ENCODE peak calls at places on chromosome 6, in seven cellular contexts. One of them, this sample, is unnamed.

GRCh38 chr6:152748843-152749242 is 1.8 kb upstream of the VIP start:
- DNase-seq in kidney: no peak
- DNase-seq in fibroblast of pulmonary artery: peak
- DNase-seq in epithelial cell of esophagus: peak
- DNase-seq in dorsolateral prefrontal cortex: no peak
- DNase-seq in fibroblast of the aortic adventitia: peak
- DNase-seq in Panc1: peak
- DNase-seq in this sample: peak

GRCh38 chr6:16420715-16421461 is 182.5 kb downstream of the GMPR start:
- DNase-seq in kidney: no peak
- DNase-seq in fibroblast of pulmonary artery: peak
- DNase-seq in epithelial cell of esophagus: no peak
- DNase-seq in dorsolateral prefrontal cortex: no peak
- DNase-seq in fibroblast of the aortic adventitia: peak
- DNase-seq in Panc1: no peak
- DNase-seq in this sample: peak

GRCh38 chr6:99521557-99522286 is 6.5 kb upstream of the USP45 start:
- DNase-seq in kidney: no peak
- DNase-seq in fibroblast of pulmonary artery: peak
- DNase-seq in epithelial cell of esophagus: peak
- DNase-seq in dorsolateral prefrontal cortex: no peak
- DNase-seq in fibroblast of the aortic adventitia: peak
- DNase-seq in Panc1: no peak
- DNase-seq in this sample: peak

GRCh38 chr6:27617046-27617687 is 144.3 kb upstream of the ZNF184 start:
- DNase-seq in kidney: no peak
- DNase-seq in fibroblast of pulmonary artery: peak
- DNase-seq in epithelial cell of esophagus: peak
- DNase-seq in dorsolateral prefrontal cortex: no peak
- DNase-seq in fibroblast of the aortic adventitia: peak
- DNase-seq in Panc1: no peak
- DNase-seq in this sample: peak

GRCh38 chr6:123529843-123530242 is 106.9 kb downstream of the TRDN start:
- DNase-seq in kidney: no peak
- DNase-seq in fibroblast of pulmonary artery: no peak
- DNase-seq in epithelial cell of esophagus: peak
- DNase-seq in dorsolateral prefrontal cortex: no peak
- DNase-seq in fibroblast of the aortic adventitia: peak
- DNase-seq in Panc1: no peak
- DNase-seq in this sample: no peak

GRCh38 chr6:159819932-159820640 is 20.0 kb downstream of the PNLDC1 start:
- DNase-seq in kidney: no peak
- DNase-seq in fibroblast of pulmonary artery: no peak
- DNase-seq in epithelial cell of esophagus: no peak
- DNase-seq in dorsolateral prefrontal cortex: no peak
- DNase-seq in fibroblast of the aortic adventitia: no peak
- DNase-seq in Panc1: no peak
- DNase-seq in this sample: no peak

GRCh38 chr6:45703041-45703739 is 312.5 kb downstream of the CLIC5 start:
- DNase-seq in kidney: no peak
- DNase-seq in fibroblast of pulmonary artery: peak
- DNase-seq in epithelial cell of esophagus: peak
- DNase-seq in dorsolateral prefrontal cortex: no peak
- DNase-seq in fibroblast of the aortic adventitia: peak
- DNase-seq in Panc1: no peak
- DNase-seq in this sample: peak

GRCh38 chr6:16471222-16471784 is 232.9 kb downstream of the GMPR start:
- DNase-seq in kidney: no peak
- DNase-seq in fibroblast of pulmonary artery: no peak
- DNase-seq in epithelial cell of esophagus: no peak
- DNase-seq in dorsolateral prefrontal cortex: no peak
- DNase-seq in fibroblast of the aortic adventitia: peak
- DNase-seq in Panc1: no peak
- DNase-seq in this sample: no peak

GRCh38 chr6:169812257-169812644 is 60.8 kb downstream of the ERMARD start:
- DNase-seq in kidney: no peak
- DNase-seq in fibroblast of pulmonary artery: no peak
- DNase-seq in epithelial cell of esophagus: no peak
- DNase-seq in dorsolateral prefrontal cortex: no peak
- DNase-seq in fibroblast of the aortic adventitia: no peak
- DNase-seq in Panc1: no peak
- DNase-seq in this sample: no peak

GRCh38 chr6:71107935-71108420 is 151.1 kb upstream of the B3GAT2 start:
- DNase-seq in kidney: no peak
- DNase-seq in fibroblast of pulmonary artery: peak
- DNase-seq in epithelial cell of esophagus: peak
- DNase-seq in dorsolateral prefrontal cortex: no peak
- DNase-seq in fibroblast of the aortic adventitia: peak
- DNase-seq in Panc1: no peak
- DNase-seq in this sample: peak
- H3K4me3 ChIP-seq in kidney: peak
- H3K4me3 ChIP-seq in fibroblast of pulmonary artery: peak
- H3K4me3 ChIP-seq in epithelial cell of esophagus: no peak
- H3K4me3 ChIP-seq in dorsolateral prefrontal cortex: peak
- H3K4me3 ChIP-seq in fibroblast of the aortic adventitia: peak
- H3K4me3 ChIP-seq in Panc1: no peak
- H3K4me3 ChIP-seq in this sample: peak

GRCh38 chr6:81938014-81938761 is 185.7 kb upstream of the TENT5A start:
- DNase-seq in kidney: no peak
- DNase-seq in fibroblast of pulmonary artery: peak
- DNase-seq in epithelial cell of esophagus: peak
- DNase-seq in dorsolateral prefrontal cortex: no peak
- DNase-seq in fibroblast of the aortic adventitia: peak
- DNase-seq in Panc1: peak
- DNase-seq in this sample: peak

GRCh38 chr6:81938991-81939773 is 186.7 kb upstream of the TENT5A start:
- DNase-seq in kidney: no peak
- DNase-seq in fibroblast of pulmonary artery: peak
- DNase-seq in epithelial cell of esophagus: peak
- DNase-seq in dorsolateral prefrontal cortex: no peak
- DNase-seq in fibroblast of the aortic adventitia: peak
- DNase-seq in Panc1: no peak
- DNase-seq in this sample: peak

GRCh38 chr6:81937296-81937937 is 184.9 kb upstream of the TENT5A start:
- DNase-seq in kidney: no peak
- DNase-seq in fibroblast of pulmonary artery: no peak
- DNase-seq in epithelial cell of esophagus: peak
- DNase-seq in dorsolateral prefrontal cortex: no peak
- DNase-seq in fibroblast of the aortic adventitia: peak
- DNase-seq in Panc1: no peak
- DNase-seq in this sample: peak

GRCh38 chr6:81940451-81940850 is 188.0 kb upstream of the TENT5A start:
- DNase-seq in kidney: no peak
- DNase-seq in fibroblast of pulmonary artery: no peak
- DNase-seq in epithelial cell of esophagus: peak
- DNase-seq in dorsolateral prefrontal cortex: no peak
- DNase-seq in fibroblast of the aortic adventitia: no peak
- DNase-seq in Panc1: no peak
- DNase-seq in this sample: no peak

GRCh38 chr6:81939774-81940165 is 187.3 kb upstream of the TENT5A start:
- DNase-seq in kidney: no peak
- DNase-seq in fibroblast of pulmonary artery: no peak
- DNase-seq in epithelial cell of esophagus: peak
- DNase-seq in dorsolateral prefrontal cortex: no peak
- DNase-seq in fibroblast of the aortic adventitia: no peak
- DNase-seq in Panc1: no peak
- DNase-seq in this sample: no peak
- TF ChIP-seq CTCF in kidney: no peak
- TF ChIP-seq CTCF in fibroblast of pulmonary artery: no peak
- TF ChIP-seq CTCF in epithelial cell of esophagus: no peak
- TF ChIP-seq CTCF in dorsolateral prefrontal cortex: no peak
- TF ChIP-seq CTCF in fibroblast of the aortic adventitia: no peak
- TF ChIP-seq CTCF in Panc1: no peak
- TF ChIP-seq CTCF in this sample: no peak

DNA sequence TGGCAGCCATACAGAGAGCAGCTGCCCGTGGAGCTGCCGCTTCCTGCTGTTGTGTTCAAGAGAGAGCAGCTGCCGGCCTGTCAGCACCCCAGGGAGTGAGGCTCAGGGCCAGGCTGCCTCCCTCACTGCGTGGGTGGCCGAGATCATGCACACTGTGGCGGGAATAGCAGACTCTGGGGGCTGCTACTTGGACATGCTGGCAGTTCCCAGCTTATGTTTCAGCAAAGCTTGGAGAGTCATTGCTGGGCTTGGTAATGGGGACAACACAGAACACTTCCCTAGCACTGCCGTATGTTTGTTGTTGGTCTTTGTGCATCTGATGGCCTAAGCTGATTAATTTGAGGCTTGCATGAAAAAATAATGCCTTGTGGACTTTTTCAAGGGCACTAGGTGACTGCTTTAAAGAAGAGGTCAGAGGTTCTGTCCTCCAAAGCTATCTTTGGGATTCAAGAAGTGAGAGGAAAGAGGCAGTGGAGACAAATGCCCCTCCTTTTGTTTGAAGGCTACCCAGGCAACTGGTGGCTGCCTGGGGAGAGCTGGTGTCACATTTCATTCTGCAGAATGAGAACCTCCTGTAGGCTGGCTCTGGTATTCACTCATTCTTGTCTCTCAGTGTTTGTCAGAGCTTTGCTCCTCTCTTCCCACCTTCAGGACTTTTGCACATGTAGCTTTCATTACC is 18.8 kb downstream of the MRAP2 start:
- DNase-seq in kidney: peak
- DNase-seq in fibroblast of pulmonary artery: peak
- DNase-seq in epithelial cell of esophagus: peak
- DNase-seq in dorsolateral prefrontal cortex: peak
- DNase-seq in fibroblast of the aortic adventitia: peak
- DNase-seq in Panc1: no peak
- DNase-seq in this sample: peak
- H3K4me3 ChIP-seq in kidney: no peak
- H3K4me3 ChIP-seq in fibroblast of pulmonary artery: no peak
- H3K4me3 ChIP-seq in epithelial cell of esophagus: no peak
- H3K4me3 ChIP-seq in dorsolateral prefrontal cortex: peak
- H3K4me3 ChIP-seq in fibroblast of the aortic adventitia: no peak
- H3K4me3 ChIP-seq in Panc1: no peak
- H3K4me3 ChIP-seq in this sample: peak

GRCh38 chr6:1417718-1418117 is 28.3 kb downstream of the FOXF2 start:
- DNase-seq in kidney: no peak
- DNase-seq in fibroblast of pulmonary artery: no peak
- DNase-seq in epithelial cell of esophagus: no peak
- DNase-seq in dorsolateral prefrontal cortex: no peak
- DNase-seq in fibroblast of the aortic adventitia: no peak
- DNase-seq in Panc1: no peak
- DNase-seq in this sample: no peak

GRCh38 chr6:1416820-1417219 is 27.4 kb downstream of the FOXF2 start:
- DNase-seq in kidney: no peak
- DNase-seq in fibroblast of pulmonary artery: no peak
- DNase-seq in epithelial cell of esophagus: no peak
- DNase-seq in dorsolateral prefrontal cortex: no peak
- DNase-seq in fibroblast of the aortic adventitia: no peak
- DNase-seq in Panc1: no peak
- DNase-seq in this sample: no peak

GRCh38 chr6:1415416-1416063 is 26.2 kb downstream of the FOXF2 start:
- DNase-seq in kidney: no peak
- DNase-seq in fibroblast of pulmonary artery: no peak
- DNase-seq in epithelial cell of esophagus: no peak
- DNase-seq in dorsolateral prefrontal cortex: no peak
- DNase-seq in fibroblast of the aortic adventitia: no peak
- DNase-seq in Panc1: no peak
- DNase-seq in this sample: no peak

GRCh38 chr6:1418471-1419191 is 29.3 kb downstream of the FOXF2 start:
- DNase-seq in kidney: no peak
- DNase-seq in fibroblast of pulmonary artery: no peak
- DNase-seq in epithelial cell of esophagus: no peak
- DNase-seq in dorsolateral prefrontal cortex: no peak
- DNase-seq in fibroblast of the aortic adventitia: no peak
- DNase-seq in Panc1: no peak
- DNase-seq in this sample: peak

GRCh38 chr6:1416191-1416764 is 26.9 kb downstream of the FOXF2 start:
- DNase-seq in kidney: no peak
- DNase-seq in fibroblast of pulmonary artery: no peak
- DNase-seq in epithelial cell of esophagus: no peak
- DNase-seq in dorsolateral prefrontal cortex: no peak
- DNase-seq in fibroblast of the aortic adventitia: no peak
- DNase-seq in Panc1: no peak
- DNase-seq in this sample: no peak
- TF ChIP-seq CTCF in kidney: no peak
- TF ChIP-seq CTCF in fibroblast of pulmonary artery: no peak
- TF ChIP-seq CTCF in epithelial cell of esophagus: no peak
- TF ChIP-seq CTCF in dorsolateral prefrontal cortex: no peak
- TF ChIP-seq CTCF in fibroblast of the aortic adventitia: no peak
- TF ChIP-seq CTCF in Panc1: no peak
- TF ChIP-seq CTCF in this sample: no peak

GRCh38 chr6:164795091-164795490 is 514.3 kb downstream of the C6orf118 start:
- DNase-seq in kidney: no peak
- DNase-seq in fibroblast of pulmonary artery: no peak
- DNase-seq in epithelial cell of esophagus: no peak
- DNase-seq in dorsolateral prefrontal cortex: no peak
- DNase-seq in fibroblast of the aortic adventitia: no peak
- DNase-seq in Panc1: no peak
- DNase-seq in this sample: no peak
- H3K4me3 ChIP-seq in kidney: no peak
- H3K4me3 ChIP-seq in fibroblast of pulmonary artery: no peak
- H3K4me3 ChIP-seq in epithelial cell of esophagus: no peak
- H3K4me3 ChIP-seq in dorsolateral prefrontal cortex: no peak
- H3K4me3 ChIP-seq in fibroblast of the aortic adventitia: no peak
- H3K4me3 ChIP-seq in Panc1: no peak
- H3K4me3 ChIP-seq in this sample: no peak

This sample was measured in AG10803.